ENCODE peak calls at places on chromosomes 5 and 9, in four cellular contexts. Y, V, N and D are unnamed samples.

GRCh38 chr5:54902817-54903473 is 82.4 kb downstream of the ESM1 start:
- DNase-seq in Y (no peak), V (no peak), N (no peak), D (no peak)

GRCh38 chr9:104009853-104010252 is 84.3 kb upstream of the SMC2 start:
- DNase-seq in Y (no peak), V (no peak), N (no peak), D (no peak)

GRCh38 chr5:64742821-64743220 is 25.7 kb downstream of the SREK1IP1 start:
- DNase-seq in Y (no peak), V (no peak), N (no peak), D (no peak)

GRCh38 chr9:123346026-123346425 is 10.0 kb upstream of the CRB2 start:
- DNase-seq in V (no peak), N (no peak), Y (no peak), D (no peak)

GRCh38 chr5:1014781-1015221 is 6.2 kb downstream of the NKD2 start:
- DNase-seq in N (no peak), V (no peak), Y (no peak), D (no peak)

GRCh38 chr5:68068204-68068603 is 147.4 kb upstream of the PIK3R1 start:
- DNase-seq in N (no peak), Y (no peak), V (no peak), D (no peak)

GRCh38 chr9:136095028-136095494 is at the start of gene NACC2:
- DNase-seq in N (no peak), V (no peak), Y (no peak), D (peak; percentile 81)

GRCh38 chr9:35929188-35929718 is 20.0 kb downstream of the SPAAR start:
- DNase-seq in V (no peak), Y (no peak), N (no peak), D (no peak)

GRCh38 chr9:113535756-113536155 is 72.2 kb downstream of the RGS3 start:
- DNase-seq in V (no peak), N (no peak), Y (no peak), D (no peak)

GRCh38 chr9:111548623-111549022 is 23.6 kb downstream of the ZNF483 start:
- DNase-seq in V (no peak), Y (no peak), N (no peak), D (no peak)

GRCh38 chr9:79395691-79396558 is 175.8 kb upstream of the TLE4 start:
- DNase-seq in Y (no peak), N (no peak), V (no peak), D (no peak)

GRCh38 chr5:96128204-96128864 is 166.7 kb upstream of the ELL2 start:
- DNase-seq in N (no peak), Y (no peak), V (no peak), D (no peak)

GRCh38 chr9:28960602-28961001 is 1387.3 kb upstream of the C9orf72 start:
- DNase-seq in N (no peak), V (no peak), Y (no peak), D (no peak)

GRCh38 chr5:177447611-177448243 is 1.1 kb downstream of the PRR7 start:
- DNase-seq in Y (peak; percentile 88), V (no peak), N (peak; percentile 80), D (no peak)

GRCh38 chr5:33563983-33564908 is 123.5 kb downstream of the TARS1 start:
- DNase-seq in V (no peak), Y (no peak), N (no peak), D (no peak)

GRCh38 chr9:84169240-84169639 is 171.3 kb downstream of the SLC28A3 start:
- DNase-seq in N (no peak), V (no peak), Y (no peak), D (no peak)

DNA sequence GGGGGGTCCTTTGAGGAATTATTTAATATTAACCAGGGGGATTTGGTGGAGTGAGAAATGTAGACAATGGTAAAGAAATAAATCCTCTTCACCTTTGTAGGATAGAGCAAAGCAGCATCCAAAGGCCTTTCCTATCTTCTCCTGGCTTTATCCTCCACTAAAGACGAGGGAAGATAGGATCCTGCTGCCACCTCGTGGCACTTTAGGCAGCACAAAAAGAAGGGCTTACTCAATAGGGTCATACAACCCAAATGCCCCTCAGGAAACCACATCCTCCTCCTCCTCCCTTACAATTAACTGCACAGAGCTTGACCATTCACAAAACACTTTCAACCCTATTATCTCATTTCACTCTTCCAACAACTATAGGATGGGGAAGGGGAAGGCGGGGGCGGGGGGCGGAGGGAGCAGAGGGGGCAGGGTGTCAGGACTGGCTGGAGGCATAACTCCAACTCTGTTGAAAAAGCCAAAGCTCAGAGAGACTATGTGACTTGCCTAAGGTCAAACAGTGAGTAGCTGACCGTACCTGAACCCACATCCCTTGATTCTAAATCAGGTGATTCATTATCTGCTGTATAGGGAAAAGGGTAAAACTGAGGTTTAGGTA is 45.4 kb upstream of the MYOT start:
- DNase-seq in N (no peak), V (no peak), Y (peak; percentile 69), D (peak; percentile 55)
- TF ChIP-seq CTCF in N (no peak), V (no peak), Y (peak; percentile 74), D (peak; percentile 45)

GRCh38 chr5:66595877-66596790 is at the start of gene MAST4:
- DNase-seq in Y (peak; percentile 84), N (peak; percentile 41), V (peak; percentile 51), D (peak; percentile 68)
- TF ChIP-seq POLR2A in Y (no peak), N (no peak), V (no peak), D (peak; percentile 55)

DNA sequence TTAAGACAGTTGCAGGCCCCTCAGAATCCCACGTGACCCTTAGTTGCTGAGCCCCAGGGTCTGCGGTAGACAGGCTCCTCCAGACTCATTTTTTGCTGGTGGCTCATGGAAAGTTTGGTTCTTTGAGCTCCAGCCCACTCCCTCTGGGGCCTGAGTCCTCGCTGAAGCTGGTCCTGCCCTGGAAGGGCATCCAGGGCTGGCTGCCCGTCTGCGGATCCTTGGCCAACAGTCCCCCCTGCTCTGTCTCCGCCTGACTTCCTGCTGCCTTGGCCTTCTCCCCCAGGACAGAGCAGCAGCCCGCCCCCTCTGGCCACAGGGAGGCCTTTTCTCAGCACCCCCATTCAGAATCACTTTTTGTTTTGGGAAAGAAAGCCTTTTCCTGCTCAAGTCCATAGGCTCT is 24.4 kb downstream of the SLC6A7 start:
- DNase-seq in Y (no peak), N (no peak), V (no peak), D (no peak)
- TF ChIP-seq CTCF in Y (no peak), N (no peak), V (no peak), D (no peak)

GRCh38 chr5:6353602-6354001 is 24.7 kb downstream of the MED10 start:
- DNase-seq in V (no peak), Y (no peak), N (no peak), D (no peak)

GRCh38 chr5:6358434-6358820 is 19.9 kb downstream of the MED10 start:
- DNase-seq in N (no peak), V (no peak), Y (no peak), D (no peak)

GRCh38 chr5:6355294-6355693 is 23.1 kb downstream of the MED10 start:
- DNase-seq in V (no peak), N (no peak), Y (no peak), D (no peak)

GRCh38 chr5:6356578-6357164 is 21.7 kb downstream of the MED10 start:
- DNase-seq in V (no peak), N (no peak), Y (no peak), D (no peak)

GRCh38 chr5:6354848-6355247 is 23.5 kb downstream of the MED10 start:
- DNase-seq in N (no peak), Y (no peak), V (no peak), D (no peak)
- TF ChIP-seq POLR2A in N (no peak), Y (no peak), V (no peak), D (no peak)